ENCODE peak calls at places on chromosomes 16 and 17, in five cellular contexts. One of them, this sample, is unnamed.

GRCh38 chr17:39716879-39717536 is 13.3 kb downstream of the MIEN1 start:
- DNase-seq in AG08396: no peak
- DNase-seq in A172: no peak
- DNase-seq in AG04450: no peak
- DNase-seq in neuronal stem cell: no peak
- DNase-seq in this sample: no peak

GRCh38 chr17:75405365-75406221 is at the start of gene GRB2:
- DNase-seq in neuronal stem cell: peak
- DNase-seq in AG04450: peak
- DNase-seq in AG08396: peak
- DNase-seq in A172: peak
- DNase-seq in this sample: peak

GRCh38 chr17:63082952-63083351 is 116.9 kb downstream of the TANC2 start:
- DNase-seq in neuronal stem cell: no peak
- DNase-seq in AG08396: no peak
- DNase-seq in AG04450: no peak
- DNase-seq in A172: peak
- DNase-seq in this sample: no peak

GRCh38 chr17:79839363-79840203 is at the start of gene CBX4:
- DNase-seq in AG08396: peak
- DNase-seq in neuronal stem cell: peak
- DNase-seq in A172: peak
- DNase-seq in AG04450: peak
- DNase-seq in this sample: peak

GRCh38 chr17:66466933-66467367 is 164.5 kb downstream of the PRKCA start:
- DNase-seq in AG04450: peak
- DNase-seq in A172: peak
- DNase-seq in AG08396: peak
- DNase-seq in neuronal stem cell: no peak
- DNase-seq in this sample: peak

GRCh38 chr16:27759947-27760844 is 210.3 kb downstream of the KATNIP start:
- DNase-seq in A172: no peak
- DNase-seq in AG08396: no peak
- DNase-seq in neuronal stem cell: no peak
- DNase-seq in AG04450: no peak
- DNase-seq in this sample: no peak

GRCh38 chr17:64156670-64157069 is 26.7 kb upstream of the ERN1 start:
- DNase-seq in AG08396: no peak
- DNase-seq in neuronal stem cell: no peak
- DNase-seq in AG04450: no peak
- DNase-seq in A172: no peak
- DNase-seq in this sample: no peak

GRCh38 chr16:49700222-49700927 is 155.5 kb downstream of the ZNF423 start:
- DNase-seq in A172: no peak
- DNase-seq in neuronal stem cell: peak
- DNase-seq in AG08396: no peak
- DNase-seq in AG04450: no peak
- DNase-seq in this sample: no peak

GRCh38 chr17:35548213-35548810 is 10.8 kb upstream of the SLFN12L start:
- DNase-seq in AG08396: no peak
- DNase-seq in AG04450: no peak
- DNase-seq in neuronal stem cell: no peak
- DNase-seq in A172: no peak
- DNase-seq in this sample: no peak

GRCh38 chr16:79997257-79997656 is 396.7 kb upstream of the MAF start:
- DNase-seq in AG04450: peak
- DNase-seq in neuronal stem cell: no peak
- DNase-seq in A172: no peak
- DNase-seq in AG08396: peak
- DNase-seq in this sample: no peak

GRCh38 chr16:31537362-31537921 is 9.7 kb downstream of the AHSP start:
- DNase-seq in AG04450: no peak
- DNase-seq in A172: no peak
- DNase-seq in neuronal stem cell: no peak
- DNase-seq in AG08396: no peak
- DNase-seq in this sample: no peak

GRCh38 chr17:61208301-61209098 is 191.1 kb upstream of the TBX2 start:
- DNase-seq in AG04450: peak
- DNase-seq in AG08396: no peak
- DNase-seq in neuronal stem cell: no peak
- DNase-seq in A172: no peak
- DNase-seq in this sample: no peak

GRCh38 chr17:67546578-67547527 is 169.8 kb downstream of the PITPNC1 start:
- DNase-seq in A172: peak
- DNase-seq in AG04450: no peak
- DNase-seq in AG08396: peak
- DNase-seq in neuronal stem cell: no peak
- DNase-seq in this sample: peak

GRCh38 chr16:56789360-56789759 is 59.4 kb downstream of the NUP93 start:
- DNase-seq in A172: peak
- DNase-seq in AG04450: no peak
- DNase-seq in neuronal stem cell: no peak
- DNase-seq in AG08396: peak
- DNase-seq in this sample: peak

GRCh38 chr17:65990593-65990992 is 201.3 kb downstream of the CEP112 start:
- DNase-seq in AG08396: no peak
- DNase-seq in AG04450: no peak
- DNase-seq in neuronal stem cell: no peak
- DNase-seq in A172: no peak
- DNase-seq in this sample: no peak

GRCh38 chr17:79866791-79867190 is 27.6 kb upstream of the CBX4 start:
- DNase-seq in AG08396: no peak
- DNase-seq in neuronal stem cell: no peak
- DNase-seq in A172: no peak
- DNase-seq in AG04450: no peak
- DNase-seq in this sample: no peak

GRCh38 chr17:46769531-46770438 is 48.7 kb downstream of the WNT3 start:
- DNase-seq in neuronal stem cell: no peak
- DNase-seq in AG04450: no peak
- DNase-seq in AG08396: peak
- DNase-seq in A172: peak
- DNase-seq in this sample: peak

GRCh38 chr17:54901230-54901847 is 687 bp downstream of the TOM1L1 start:
- DNase-seq in neuronal stem cell: no peak
- DNase-seq in AG08396: peak
- DNase-seq in A172: peak
- DNase-seq in AG04450: no peak
- DNase-seq in this sample: peak

GRCh38 chr17:65228734-65229390 is 91.7 kb downstream of the RGS9 start:
- DNase-seq in AG04450: no peak
- DNase-seq in AG08396: no peak
- DNase-seq in A172: peak
- DNase-seq in neuronal stem cell: no peak
- DNase-seq in this sample: no peak

GRCh38 chr17:17698869-17699351 is 17.7 kb downstream of the RAI1 start:
- DNase-seq in AG08396: no peak
- DNase-seq in A172: peak
- DNase-seq in neuronal stem cell: no peak
- DNase-seq in AG04450: no peak
- DNase-seq in this sample: no peak

GRCh38 chr17:80414508-80414802 is 512 bp upstream of the ENDOV start:
- DNase-seq in AG08396: no peak
- DNase-seq in neuronal stem cell: no peak
- DNase-seq in A172: no peak
- DNase-seq in AG04450: no peak
- DNase-seq in this sample: no peak

GRCh38 chr16:4217246-4218131 is 24.4 kb downstream of the SRL start:
- DNase-seq in neuronal stem cell: no peak
- DNase-seq in A172: no peak
- DNase-seq in AG08396: peak
- DNase-seq in AG04450: no peak
- DNase-seq in this sample: peak

GRCh38 chr16:14434860-14435259 is 195.2 kb downstream of the PARN start:
- DNase-seq in A172: no peak
- DNase-seq in AG04450: no peak
- DNase-seq in neuronal stem cell: no peak
- DNase-seq in AG08396: no peak
- DNase-seq in this sample: no peak

GRCh38 chr17:66169839-66170238 is 22.1 kb downstream of the CEP112 start:
- DNase-seq in A172: no peak
- DNase-seq in AG08396: no peak
- DNase-seq in neuronal stem cell: no peak
- DNase-seq in AG04450: no peak
- DNase-seq in this sample: no peak

GRCh38 chr17:3738562-3739295 is 15.0 kb downstream of the HASPIN start:
- DNase-seq in A172: no peak
- DNase-seq in neuronal stem cell: no peak
- DNase-seq in AG08396: no peak
- DNase-seq in AG04450: no peak
- DNase-seq in this sample: no peak

This sample was measured in MG63.